ENCODE peak calls at places on chromosomes 1 and 21, in five cellular contexts. M, B, I, J and U are unnamed samples.

GRCh38 chr1:89703469-89703868 is 70.5 kb downstream of the LRRC8C start:
- DNase-seq in J (no peak), B (no peak), M (no peak), I (no peak), U (no peak)

GRCh38 chr1:3888301-3888700 is 11.8 kb downstream of the C1orf174 start:
- DNase-seq in M (no peak), J (no peak), B (no peak), I (no peak), U (no peak)

GRCh38 chr1:99658031-99658290 is 12.0 kb downstream of the PALMD start:
- DNase-seq in B (no peak), I (no peak), M (no peak), J (no peak), U (no peak)

GRCh38 chr1:55848906-55849305 is 633.7 kb upstream of the USP24 start:
- DNase-seq in J (peak), I (no peak), B (no peak), M (no peak), U (no peak)

GRCh38 chr1:17837631-17838030 is 82.5 kb downstream of the ACTL8 start:
- DNase-seq in B (no peak), J (no peak), M (no peak), I (no peak), U (no peak)

GRCh38 chr1:6093611-6094010 is 47.9 kb downstream of the KCNAB2 start:
- DNase-seq in J (no peak), M (no peak), B (no peak), I (no peak), U (no peak)

GRCh38 chr21:45581322-45581712 is 39.1 kb upstream of the SLC19A1 start:
- DNase-seq in M (no peak), B (peak), J (no peak), I (no peak), U (peak)

GRCh38 chr1:155591770-155592169 is 18.2 kb upstream of the MSTO1 start:
- DNase-seq in M (no peak), J (peak), B (no peak), I (peak), U (no peak)

GRCh38 chr1:234676103-234676594 is 66.2 kb upstream of the IRF2BP2 start:
- DNase-seq in J (peak), I (peak), M (peak), B (peak), U (peak)

GRCh38 chr21:29190920-29191319 is 60.5 kb downstream of the MAP3K7CL start:
- DNase-seq in M (peak), J (no peak), B (no peak), I (no peak), U (no peak)

GRCh38 chr1:118949317-118949716 is 38.8 kb downstream of the TBX15 start:
- DNase-seq in I (no peak), J (no peak), B (no peak), M (peak), U (peak)

GRCh38 chr1:56255516-56256181 is 323.7 kb downstream of the PLPP3 start:
- DNase-seq in I (no peak), J (peak), M (peak), B (peak), U (peak)

DNA sequence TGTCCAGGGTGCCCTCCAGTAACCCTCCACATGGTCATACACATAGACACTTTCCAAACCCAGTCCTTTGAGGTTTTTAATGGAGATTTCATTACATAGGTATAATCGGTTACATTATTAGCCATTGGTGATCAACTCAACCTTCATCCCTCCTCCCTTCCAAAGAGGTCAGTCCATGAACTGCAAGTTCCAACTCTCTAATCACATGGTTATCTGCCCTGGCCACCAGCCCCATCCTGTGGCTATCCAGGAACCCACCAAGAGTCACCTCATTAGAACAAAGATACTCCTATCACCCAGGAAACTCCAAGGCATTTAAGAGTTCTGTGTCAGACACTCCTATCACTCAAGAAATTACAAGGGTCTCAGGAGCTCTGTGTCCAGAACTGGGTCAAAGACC is 12.2 kb downstream of the ATP1A4 start:
- DNase-seq in J (no peak), M (no peak), B (no peak), I (no peak), U (no peak)
- TF ChIP-seq CTCF in J (no peak), M (no peak), B (no peak), I (no peak), U (no peak)

GRCh38 chr1:44642255-44642654 is 32.0 kb downstream of the TMEM53 start:
- DNase-seq in B (no peak), J (no peak), I (no peak), M (no peak), U (no peak)
- TF ChIP-seq POLR2A in B (no peak), J (no peak), I (no peak), M (no peak), U (no peak)

GRCh38 chr21:34201441-34201838 is 128.1 kb downstream of the MRPS6 start:
- DNase-seq in B (no peak), I (no peak), M (no peak), J (no peak), U (no peak)
- H3K4me3 ChIP-seq in B (peak), I (peak), M (peak), J (no peak), U (no peak)

GRCh38 chr21:26443867-26444266 is 129.2 kb downstream of the CYYR1 start:
- DNase-seq in I (no peak), M (no peak), J (no peak), B (no peak), U (no peak)

GRCh38 chr21:26443291-26443690 is 129.8 kb downstream of the CYYR1 start:
- DNase-seq in I (no peak), J (no peak), B (no peak), M (no peak), U (no peak)

GRCh38 chr21:26437326-26438009 is 135.6 kb downstream of the CYYR1 start:
- DNase-seq in I (no peak), J (no peak), B (no peak), M (no peak), U (no peak)

GRCh38 chr21:26441081-26441610 is 131.9 kb downstream of the CYYR1 start:
- DNase-seq in I (no peak), M (no peak), J (no peak), B (no peak), U (no peak)

GRCh38 chr21:26438976-26439375 is 134.1 kb downstream of the CYYR1 start:
- DNase-seq in I (peak), M (no peak), B (no peak), J (no peak), U (no peak)
- TF ChIP-seq CTCF in I (no peak), M (no peak), B (no peak), J (no peak), U (no peak)

GRCh38 chr1:193058529-193059281 is 455 bp downstream of the UCHL5 start:
- DNase-seq in I (peak), J (peak), B (peak), M (peak), U (peak)
- TF ChIP-seq POLR2A in I (peak), J (no peak), B (no peak), M (no peak), U (no peak)

GRCh38 chr1:206021796-206022365 is 1.8 kb downstream of the CTSE start:
- DNase-seq in M (no peak), B (no peak), I (peak), J (no peak), U (peak)

GRCh38 chr1:206029484-206029883 is 5.8 kb upstream of the CTSE start:
- DNase-seq in M (peak), B (no peak), J (peak), I (no peak), U (peak)

GRCh38 chr1:206023682-206024081 is at the start of gene CTSE:
- DNase-seq in B (peak), J (no peak), I (no peak), M (peak), U (no peak)

GRCh38 chr1:206022766-206023165 is 929 bp downstream of the CTSE start:
- DNase-seq in I (no peak), M (no peak), J (no peak), B (peak), U (peak)

GRCh38 chr1:206025283-206025820 is 1.7 kb upstream of the CTSE start:
- DNase-seq in J (no peak), I (no peak), B (no peak), M (peak), U (no peak)
- H3K4me3 ChIP-seq in J (no peak), I (no peak), B (no peak), M (no peak), U (no peak)

GRCh38 chr1:100714599-100714998 is 4.9 kb upstream of the VCAM1 start:
- DNase-seq in J (no peak), M (no peak), I (no peak), B (no peak), U (no peak)
- TF ChIP-seq CTCF in J (no peak), M (no peak), I (no peak), B (no peak), U (no peak)

GRCh38 chr1:16625497-16626408 is 12.4 kb upstream of the NBPF1 start:
- DNase-seq in I (no peak), M (peak), B (peak), J (peak), U (peak)

GRCh38 chr1:16630661-16631247 is 17.4 kb upstream of the NBPF1 start:
- DNase-seq in J (peak), M (peak), I (no peak), B (peak), U (peak)

GRCh38 chr1:16628361-16629111 is 15.2 kb upstream of the NBPF1 start:
- DNase-seq in J (peak), I (no peak), B (peak), M (peak), U (peak)

GRCh38 chr1:16631248-16632043 is 18.1 kb upstream of the NBPF1 start:
- DNase-seq in J (peak), M (peak), B (peak), I (no peak), U (peak)
- TF ChIP-seq POLR2A in J (no peak), M (no peak), B (no peak), I (no peak), U (no peak)

GRCh38 chr1:230332429-230333088 is 93.6 kb downstream of the PGBD5 start:
- DNase-seq in B (no peak), I (no peak), J (no peak), M (no peak), U (no peak)
- H3K4me3 ChIP-seq in B (no peak), I (no peak), J (no peak), M (no peak), U (no peak)